ENCODE peak calls at places on chromosomes 12 and 14, in ten cellular contexts. One of them, this sample, is unnamed.

GRCh38 chr14:71783101-71783500 is 149.1 kb upstream of the RGS6 start:
- DNase-seq in psoas muscle: no peak
- DNase-seq in lower leg skin: no peak
- DNase-seq in fibroblast of lung: no peak
- DNase-seq in central memory CD4-positive, alpha-beta T cell: no peak
- DNase-seq in NCI-H2081: no peak
- DNase-seq in stimulated activated CD4-positive, alpha-beta T cell treated with anti-CD3 and anti-CD28 coated beads, Interleukin-15, amount 100 ng/mL, for 48 hours: no peak
- DNase-seq in caudate nucleus: no peak
- DNase-seq in astrocyte of the hippocampus: no peak
- DNase-seq in activated effector memory CD4-positive, alpha-beta T cell treated with Interleukin-2 at 50 U/mL for 16 hours: no peak
- DNase-seq in this sample: no peak

GRCh38 chr14:91116913-91117588 is 3.2 kb downstream of the DGLUCY start:
- DNase-seq in stimulated activated CD4-positive, alpha-beta T cell treated with anti-CD3 and anti-CD28 coated beads, Interleukin-15, amount 100 ng/mL, for 48 hours: peak
- DNase-seq in caudate nucleus: no peak
- DNase-seq in NCI-H2081: no peak
- DNase-seq in activated effector memory CD4-positive, alpha-beta T cell treated with Interleukin-2 at 50 U/mL for 16 hours: no peak
- DNase-seq in fibroblast of lung: peak
- DNase-seq in central memory CD4-positive, alpha-beta T cell: no peak
- DNase-seq in psoas muscle: no peak
- DNase-seq in astrocyte of the hippocampus: no peak
- DNase-seq in lower leg skin: no peak
- DNase-seq in this sample: no peak

GRCh38 chr14:59044707-59045106 is 143.8 kb upstream of the DAAM1 start:
- DNase-seq in stimulated activated CD4-positive, alpha-beta T cell treated with anti-CD3 and anti-CD28 coated beads, Interleukin-15, amount 100 ng/mL, for 48 hours: no peak
- DNase-seq in astrocyte of the hippocampus: no peak
- DNase-seq in NCI-H2081: no peak
- DNase-seq in central memory CD4-positive, alpha-beta T cell: no peak
- DNase-seq in activated effector memory CD4-positive, alpha-beta T cell treated with Interleukin-2 at 50 U/mL for 16 hours: no peak
- DNase-seq in fibroblast of lung: no peak
- DNase-seq in caudate nucleus: no peak
- DNase-seq in lower leg skin: no peak
- DNase-seq in psoas muscle: no peak
- DNase-seq in this sample: no peak

GRCh38 chr12:46524778-46525177 is 152.2 kb upstream of the SLC38A2 start:
- DNase-seq in NCI-H2081: no peak
- DNase-seq in stimulated activated CD4-positive, alpha-beta T cell treated with anti-CD3 and anti-CD28 coated beads, Interleukin-15, amount 100 ng/mL, for 48 hours: no peak
- DNase-seq in astrocyte of the hippocampus: peak
- DNase-seq in central memory CD4-positive, alpha-beta T cell: no peak
- DNase-seq in activated effector memory CD4-positive, alpha-beta T cell treated with Interleukin-2 at 50 U/mL for 16 hours: no peak
- DNase-seq in caudate nucleus: no peak
- DNase-seq in lower leg skin: peak
- DNase-seq in fibroblast of lung: peak
- DNase-seq in psoas muscle: peak
- DNase-seq in this sample: no peak

GRCh38 chr14:70906785-70907171 is 481 bp upstream of the PCNX1 start:
- DNase-seq in fibroblast of lung: no peak
- DNase-seq in astrocyte of the hippocampus: no peak
- DNase-seq in stimulated activated CD4-positive, alpha-beta T cell treated with anti-CD3 and anti-CD28 coated beads, Interleukin-15, amount 100 ng/mL, for 48 hours: no peak
- DNase-seq in caudate nucleus: no peak
- DNase-seq in lower leg skin: no peak
- DNase-seq in NCI-H2081: no peak
- DNase-seq in activated effector memory CD4-positive, alpha-beta T cell treated with Interleukin-2 at 50 U/mL for 16 hours: no peak
- DNase-seq in central memory CD4-positive, alpha-beta T cell: no peak
- DNase-seq in psoas muscle: no peak
- DNase-seq in this sample: no peak

GRCh38 chr12:15443611-15444010 is 121.3 kb downstream of the PTPRO start:
- DNase-seq in caudate nucleus: no peak
- DNase-seq in stimulated activated CD4-positive, alpha-beta T cell treated with anti-CD3 and anti-CD28 coated beads, Interleukin-15, amount 100 ng/mL, for 48 hours: no peak
- DNase-seq in central memory CD4-positive, alpha-beta T cell: no peak
- DNase-seq in activated effector memory CD4-positive, alpha-beta T cell treated with Interleukin-2 at 50 U/mL for 16 hours: no peak
- DNase-seq in psoas muscle: no peak
- DNase-seq in fibroblast of lung: no peak
- DNase-seq in lower leg skin: no peak
- DNase-seq in NCI-H2081: no peak
- DNase-seq in astrocyte of the hippocampus: no peak
- DNase-seq in this sample: no peak

GRCh38 chr12:102797513-102797912 is 119.5 kb downstream of the PAH start:
- DNase-seq in NCI-H2081: no peak
- DNase-seq in lower leg skin: no peak
- DNase-seq in activated effector memory CD4-positive, alpha-beta T cell treated with Interleukin-2 at 50 U/mL for 16 hours: no peak
- DNase-seq in fibroblast of lung: no peak
- DNase-seq in stimulated activated CD4-positive, alpha-beta T cell treated with anti-CD3 and anti-CD28 coated beads, Interleukin-15, amount 100 ng/mL, for 48 hours: no peak
- DNase-seq in psoas muscle: no peak
- DNase-seq in central memory CD4-positive, alpha-beta T cell: no peak
- DNase-seq in caudate nucleus: no peak
- DNase-seq in astrocyte of the hippocampus: no peak
- DNase-seq in this sample: no peak

GRCh38 chr14:62645649-62646048 is 399.6 kb downstream of the KCNH5 start:
- DNase-seq in activated effector memory CD4-positive, alpha-beta T cell treated with Interleukin-2 at 50 U/mL for 16 hours: no peak
- DNase-seq in fibroblast of lung: peak
- DNase-seq in astrocyte of the hippocampus: peak
- DNase-seq in NCI-H2081: no peak
- DNase-seq in lower leg skin: no peak
- DNase-seq in central memory CD4-positive, alpha-beta T cell: no peak
- DNase-seq in psoas muscle: no peak
- DNase-seq in caudate nucleus: no peak
- DNase-seq in stimulated activated CD4-positive, alpha-beta T cell treated with anti-CD3 and anti-CD28 coated beads, Interleukin-15, amount 100 ng/mL, for 48 hours: no peak
- DNase-seq in this sample: no peak

GRCh38 chr12:66240106-66240820 is 51.2 kb downstream of the IRAK3 start:
- DNase-seq in lower leg skin: no peak
- DNase-seq in stimulated activated CD4-positive, alpha-beta T cell treated with anti-CD3 and anti-CD28 coated beads, Interleukin-15, amount 100 ng/mL, for 48 hours: no peak
- DNase-seq in NCI-H2081: no peak
- DNase-seq in caudate nucleus: no peak
- DNase-seq in central memory CD4-positive, alpha-beta T cell: no peak
- DNase-seq in astrocyte of the hippocampus: no peak
- DNase-seq in psoas muscle: no peak
- DNase-seq in activated effector memory CD4-positive, alpha-beta T cell treated with Interleukin-2 at 50 U/mL for 16 hours: no peak
- DNase-seq in fibroblast of lung: no peak
- DNase-seq in this sample: no peak

GRCh38 chr12:55996201-55996714 is 818 bp upstream of the SUOX start:
- DNase-seq in psoas muscle: peak
- DNase-seq in NCI-H2081: peak
- DNase-seq in caudate nucleus: no peak
- DNase-seq in astrocyte of the hippocampus: peak
- DNase-seq in stimulated activated CD4-positive, alpha-beta T cell treated with anti-CD3 and anti-CD28 coated beads, Interleukin-15, amount 100 ng/mL, for 48 hours: peak
- DNase-seq in central memory CD4-positive, alpha-beta T cell: peak
- DNase-seq in fibroblast of lung: peak
- DNase-seq in activated effector memory CD4-positive, alpha-beta T cell treated with Interleukin-2 at 50 U/mL for 16 hours: peak
- DNase-seq in lower leg skin: peak
- DNase-seq in this sample: peak

GRCh38 chr14:79254069-79254775 is 957.1 kb downstream of the DIO2 start:
- DNase-seq in central memory CD4-positive, alpha-beta T cell: no peak
- DNase-seq in lower leg skin: no peak
- DNase-seq in astrocyte of the hippocampus: peak
- DNase-seq in psoas muscle: no peak
- DNase-seq in activated effector memory CD4-positive, alpha-beta T cell treated with Interleukin-2 at 50 U/mL for 16 hours: no peak
- DNase-seq in NCI-H2081: no peak
- DNase-seq in caudate nucleus: no peak
- DNase-seq in stimulated activated CD4-positive, alpha-beta T cell treated with anti-CD3 and anti-CD28 coated beads, Interleukin-15, amount 100 ng/mL, for 48 hours: no peak
- DNase-seq in fibroblast of lung: peak
- DNase-seq in this sample: no peak

GRCh38 chr12:116950628-116951325 is 40.0 kb downstream of the FBXW8 start:
- DNase-seq in astrocyte of the hippocampus: no peak
- DNase-seq in psoas muscle: no peak
- DNase-seq in stimulated activated CD4-positive, alpha-beta T cell treated with anti-CD3 and anti-CD28 coated beads, Interleukin-15, amount 100 ng/mL, for 48 hours: no peak
- DNase-seq in lower leg skin: no peak
- DNase-seq in caudate nucleus: no peak
- DNase-seq in activated effector memory CD4-positive, alpha-beta T cell treated with Interleukin-2 at 50 U/mL for 16 hours: no peak
- DNase-seq in central memory CD4-positive, alpha-beta T cell: no peak
- DNase-seq in NCI-H2081: no peak
- DNase-seq in fibroblast of lung: no peak
- DNase-seq in this sample: no peak